ENCODE peak calls at places on chromosomes 13 and 19, in nine cellular contexts. S is mammary epithelial cell; Z is posterior cingulate gyrus; L is C1 segment of cervical spinal cord; C is pons; U is hypothalamus; E is NCI-H1092; P is ascending aorta; G is stimulated activated CD8-positive, alpha-beta memory T cell treated with anti-CD3 and anti-CD28 coated beads, Interleukin-2, amount 100 ng/mL, for 48 hours. D is an unnamed sample.

GRCh38 chr19:13902993-13903555 is 2.8 kb downstream of the BRME1 start:
- DNase-seq in U (no peak), L (no peak), S (no peak), G (no peak), E (no peak), P (no peak), C (no peak), Z (no peak), D (no peak)

GRCh38 chr13:20624213-20624612 is 57.3 kb downstream of the IFT88 start:
- DNase-seq in C (no peak), U (no peak), G (no peak), Z (no peak), L (no peak), E (no peak), P (no peak), S (no peak), D (no peak)

GRCh38 chr13:36297259-36297599 is 385 bp downstream of the CCDC169 start:
- DNase-seq in C (no peak), U (no peak), Z (no peak), E (no peak), G (no peak), L (no peak), P (no peak), S (no peak), D (no peak)

GRCh38 chr19:58544591-58545285 is 874 bp downstream of the TRIM28 start:
- DNase-seq in P (no peak), Z (no peak), C (no peak), G (peak; percentile 61), L (no peak), S (no peak), U (no peak), E (no peak), D (no peak)

GRCh38 chr13:99269627-99270252 is 11.6 kb upstream of the GPR18 start:
- DNase-seq in P (no peak), L (no peak), U (no peak), E (peak; percentile 32), S (peak; percentile 35), C (peak; percentile 83), G (no peak), Z (no peak), D (peak; percentile 18)

GRCh38 chr13:43072394-43072793 is 49.0 kb downstream of the DNAJC15 start:
- DNase-seq in Z (no peak), U (no peak), C (no peak), L (no peak), P (peak; percentile 63), S (no peak), E (no peak), G (no peak), D (no peak)

GRCh38 chr13:20165417-20166257 is 4.8 kb upstream of the GJA3 start:
- DNase-seq in L (no peak), G (no peak), E (no peak), Z (no peak), C (no peak), S (no peak), P (no peak), U (no peak), D (no peak)

GRCh38 chr19:46787331-46788100 is 878 bp downstream of the SLC1A5 start:
- DNase-seq in Z (no peak), P (peak; percentile 76), S (peak; percentile 59), L (no peak), U (no peak), E (no peak), G (no peak), C (no peak), D (no peak)

GRCh38 chr13:22012676-22013075 is 341.8 kb downstream of the FGF9 start:
- DNase-seq in E (peak; percentile 42), S (no peak), L (no peak), C (no peak), P (no peak), G (no peak), U (no peak), Z (no peak), D (no peak)

GRCh38 chr13:112716841-112717520 is 27.1 kb downstream of the ATP11A start:
- DNase-seq in L (no peak), C (no peak), G (no peak), Z (no peak), U (no peak), S (no peak), P (no peak), E (no peak), D (no peak)

GRCh38 chr19:33062902-33063301 is 1.8 kb downstream of the RHPN2 start:
- DNase-seq in C (no peak), Z (no peak), P (no peak), E (no peak), S (no peak), L (no peak), G (no peak), U (no peak), D (no peak)

GRCh38 chr13:52760078-52760477 is 20.5 kb upstream of the CNMD start:
- DNase-seq in C (no peak), Z (no peak), S (no peak), P (no peak), L (no peak), G (no peak), U (no peak), E (peak; percentile 26), D (no peak)

GRCh38 chr13:71864094-71864980 is 2.7 kb downstream of the DACH1 start:
- DNase-seq in S (peak; percentile 1), P (no peak), L (no peak), C (no peak), Z (no peak), G (no peak), U (no peak), E (peak; percentile 79), D (peak; percentile 31)

GRCh38 chr13:25455146-25455545 is 83.4 kb downstream of the ATP8A2 start:
- DNase-seq in U (no peak), S (peak; percentile 76), G (no peak), E (peak; percentile 39), C (no peak), L (no peak), P (no peak), Z (no peak), D (no peak)

GRCh38 chr19:20078696-20079095 is 896 bp downstream of the ZNF90 start:
- DNase-seq in Z (no peak), U (no peak), L (no peak), E (no peak), S (peak; percentile 35), C (peak; percentile 7), G (peak; percentile 7), P (peak; percentile 65), D (no peak)

GRCh38 chr13:57630661-57631606 is 610 bp upstream of the PCDH17 start:
- DNase-seq in G (no peak), L (no peak), Z (no peak), P (peak; percentile 57), U (peak; percentile 36), S (peak; percentile 23), E (peak; percentile 37), C (peak; percentile 91), D (no peak)

GRCh38 chr13:86922936-86923335 is 748.2 kb upstream of the SLITRK5 start:
- DNase-seq in Z (no peak), E (no peak), U (no peak), P (no peak), L (no peak), G (no peak), C (no peak), S (no peak), D (no peak)

GRCh38 chr13:95335667-95336066 is 34.4 kb upstream of the ABCC4 start:
- DNase-seq in G (no peak), S (peak; percentile 32), Z (no peak), P (no peak), L (no peak), E (no peak), C (no peak), U (no peak), D (no peak)

GRCh38 chr13:95509521-95510315 is 42.8 kb upstream of the CLDN10 start:
- DNase-seq in G (no peak), C (no peak), S (peak; percentile 85), E (no peak), P (no peak), L (no peak), Z (no peak), U (no peak), D (no peak)

GRCh38 chr13:44651724-44652123 is 75.6 kb upstream of the TSC22D1 start:
- DNase-seq in C (no peak), E (no peak), L (no peak), G (no peak), Z (no peak), P (no peak), S (no peak), U (no peak), D (no peak)

GRCh38 chr19:49932041-49932451 is 2.7 kb upstream of the NUP62 start:
- DNase-seq in Z (no peak), S (peak; percentile 76), E (no peak), P (no peak), L (no peak), G (no peak), U (no peak), C (no peak), D (no peak)

GRCh38 chr13:51797664-51798488 is 6.1 kb downstream of the DHRS12 start:
- DNase-seq in L (no peak), S (peak; percentile 74), U (no peak), E (peak; percentile 38), G (no peak), Z (no peak), C (peak; percentile 59), P (no peak), D (peak; percentile 63)

GRCh38 chr19:17074628-17075034 is 621 bp downstream of the HAUS8 start:
- DNase-seq in P (no peak), G (no peak), U (no peak), Z (no peak), L (no peak), S (no peak), E (no peak), C (peak; percentile 20), D (no peak)

GRCh38 chr13:20891768-20892167 is 10.8 kb downstream of the XPO4 start:
- DNase-seq in S (no peak), C (no peak), L (no peak), Z (no peak), P (no peak), G (no peak), E (no peak), U (no peak), D (no peak)

GRCh38 chr19:44927746-44928145 is 13.3 kb downstream of the APOC1 start:
- DNase-seq in P (no peak), S (no peak), L (no peak), U (no peak), C (no peak), Z (no peak), E (no peak), G (no peak), D (no peak)

GRCh38 chr13:103007427-103007762 is 58.8 kb downstream of the SLC10A2 start:
- DNase-seq in L (no peak), E (no peak), U (no peak), C (no peak), G (no peak), S (no peak), P (no peak), Z (no peak), D (no peak)

GRCh38 chr19:36032251-36033104 is at the start of gene CLIP3:
- DNase-seq in C (peak; percentile 71), Z (peak; percentile 83), U (peak; percentile 58), G (peak; percentile 47), S (no peak), E (peak; percentile 57), L (peak; percentile 31), P (peak; percentile 81), D (peak; percentile 74)

GRCh38 chr13:46472384-46472783 is 80.6 kb upstream of the LRCH1 start:
- DNase-seq in U (no peak), S (no peak), Z (no peak), L (no peak), E (no peak), C (no peak), G (no peak), P (no peak), D (no peak)

GRCh38 chr13:46648166-46648607 is 95.2 kb downstream of the LRCH1 start:
- DNase-seq in G (no peak), C (no peak), P (no peak), U (no peak), L (no peak), Z (no peak), E (no peak), S (peak; percentile 19), D (no peak)

GRCh38 chr19:23118400-23118799 is 1.6 kb downstream of the ZNF730 start:
- DNase-seq in S (no peak), C (no peak), E (no peak), L (no peak), Z (no peak), G (no peak), U (no peak), P (no peak), D (no peak)

GRCh38 chr19:44582581-44583265 is 30.6 kb upstream of the IGSF23 start:
- DNase-seq in L (no peak), P (no peak), C (no peak), E (no peak), Z (no peak), S (no peak), G (no peak), U (no peak), D (no peak)